ENCODE peak calls at places on chromosomes 11 and 22, in six cellular contexts. A is CD8-positive, alpha-beta T cell; T is GM20000; S is astrocyte of the cerebellum; J is WTC11; M is thoracic aorta. G is an unnamed sample.

GRCh38 chr11:122668562-122669090 is 13.1 kb downstream of the UBASH3B start:
- DNase-seq in S (peak; percentile 63), A (no peak), J (no peak), M (no peak), T (no peak), G (no peak)

GRCh38 chr11:20563871-20564270 is 35.5 kb upstream of the SLC6A5 start:
- DNase-seq in T (no peak), M (no peak), S (no peak), J (no peak), A (no peak), G (no peak)

GRCh38 chr22:36286096-36286957 is 33.4 kb downstream of the APOL1 start:
- DNase-seq in S (peak; percentile 57), A (peak; percentile 72), T (peak; percentile 85), M (peak; percentile 31), J (peak; percentile 87), G (peak; percentile 47)

GRCh38 chr11:57345555-57346151 is 7.5 kb downstream of the P2RX3 start:
- DNase-seq in S (peak; percentile 37), T (peak; percentile 81), M (no peak), J (peak; percentile 89), A (peak; percentile 77), G (no peak)

GRCh38 chr11:119788096-119788883 is 59.3 kb upstream of the NECTIN1 start:
- DNase-seq in T (no peak), A (no peak), J (no peak), M (no peak), S (no peak), G (no peak)

GRCh38 chr11:113613619-113614018 is 92.5 kb downstream of the TMPRSS5 start:
- DNase-seq in S (no peak), M (no peak), J (no peak), T (peak; percentile 15), A (no peak), G (no peak)

GRCh38 chr11:67275606-67276409 is 9.5 kb downstream of the GRK2 start:
- DNase-seq in A (peak; percentile 49), J (peak; percentile 28), T (no peak), M (no peak), S (no peak), G (no peak)

GRCh38 chr11:57641426-57641825 is 8.3 kb downstream of the YPEL4 start:
- DNase-seq in A (no peak), J (no peak), S (no peak), M (no peak), T (peak; percentile 78), G (peak; percentile 42)

GRCh38 chr11:68012044-68012842 is 2.1 kb downstream of the ALDH3B1 start:
- DNase-seq in A (no peak), M (no peak), J (no peak), S (no peak), T (no peak), G (no peak)

GRCh38 chr11:5368502-5369043 is 15.0 kb upstream of the OR51M1 start:
- DNase-seq in S (no peak), M (no peak), J (no peak), T (no peak), A (no peak), G (no peak)

GRCh38 chr11:129949976-129950318 is 52.7 kb downstream of the PRDM10 start:
- DNase-seq in S (no peak), A (no peak), J (no peak), T (no peak), M (no peak), G (no peak)

GRCh38 chr11:66322732-66323427 is 6.0 kb upstream of the CD248 start:
- DNase-seq in T (no peak), M (no peak), S (no peak), J (no peak), A (no peak), G (no peak)

GRCh38 chr11:66325140-66325754 is 8.4 kb upstream of the CD248 start:
- DNase-seq in J (no peak), T (no peak), M (no peak), S (no peak), A (no peak), G (no peak)

GRCh38 chr11:117239295-117239694 is 6.8 kb downstream of the RNF214 start:
- DNase-seq in J (no peak), S (peak; percentile 47), A (no peak), M (no peak), T (no peak), G (peak; percentile 63)
- TF ChIP-seq CTCF in J (no peak), S (peak; percentile 64), A (no peak), M (no peak), T (no peak), G (peak; percentile 67)

GRCh38 chr11:76789443-76789719 is 6.2 kb downstream of the TSKU start:
- DNase-seq in S (no peak), T (no peak), A (no peak), M (no peak), J (no peak), G (no peak)

GRCh38 chr11:76786053-76787014 is 3.2 kb downstream of the TSKU start:
- DNase-seq in T (no peak), S (no peak), M (no peak), A (no peak), J (no peak), G (no peak)

GRCh38 chr11:76787271-76787670 is 4.1 kb downstream of the TSKU start:
- DNase-seq in J (no peak), M (no peak), T (no peak), A (no peak), S (no peak), G (no peak)

GRCh38 chr11:76788661-76789442 is 5.7 kb downstream of the TSKU start:
- DNase-seq in T (no peak), M (no peak), J (no peak), A (no peak), S (no peak), G (no peak)

DNA sequence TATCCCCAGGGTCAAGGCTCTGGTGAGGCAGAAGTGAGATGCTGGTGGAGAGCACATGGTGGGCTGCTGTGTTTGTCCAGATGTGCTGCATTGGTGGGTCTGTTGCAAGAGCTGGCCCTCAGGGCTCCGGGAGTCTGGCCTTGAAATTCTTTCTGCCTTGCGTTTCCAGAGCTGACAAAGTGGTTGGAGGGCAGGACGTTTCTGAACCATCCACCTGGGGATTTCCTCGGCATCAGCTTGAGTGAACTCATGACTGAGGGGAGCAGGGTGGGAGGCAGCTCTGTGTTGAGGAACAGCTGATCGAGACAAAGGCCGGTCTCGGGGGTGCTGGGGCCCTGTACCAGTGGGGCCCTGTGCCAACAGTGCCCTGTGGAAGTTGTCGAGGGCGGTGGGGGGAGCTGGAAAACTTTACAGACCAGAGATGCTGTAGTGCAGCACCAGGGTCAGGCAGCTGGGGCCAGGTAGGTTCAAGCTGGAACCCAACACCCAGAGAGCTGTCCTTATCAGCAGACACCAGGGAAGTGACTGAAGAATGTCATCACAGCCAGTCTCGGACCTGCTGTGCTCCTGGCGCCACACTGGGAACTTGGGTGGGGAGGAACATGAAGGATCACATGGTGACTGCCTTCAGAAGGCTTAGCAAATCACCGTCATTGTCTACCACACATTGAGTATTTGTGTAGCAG is 4.9 kb downstream of the TSKU start:
- DNase-seq in S (no peak), J (no peak), T (no peak), M (no peak), A (no peak), G (no peak)
- TF ChIP-seq CTCF in S (no peak), J (no peak), T (no peak), M (no peak), A (no peak), G (no peak)

GRCh38 chr11:95739108-95739507 is 50.5 kb downstream of the FAM76B start:
- DNase-seq in T (no peak), S (no peak), J (no peak), M (no peak), A (no peak), G (no peak)
- TF ChIP-seq CTCF in T (peak; percentile 10), S (no peak), J (no peak), M (no peak), A (no peak), G (no peak)

GRCh38 chr22:33018232-33018864 is 39.8 kb downstream of the SYN3 start:
- DNase-seq in S (no peak), A (peak; percentile 9), T (peak; percentile 66), M (no peak), J (peak; percentile 87), G (peak; percentile 10)
- TF ChIP-seq CTCF in S (peak; percentile 94), A (peak; percentile 61), T (peak; percentile 92), M (peak; percentile 58), J (peak; percentile 83), G (peak; percentile 97)

G was measured in AG09319.